ENCODE peak calls at places on chromosome 5, in seven cellular contexts. I, T, Z, A, R, Q and Y are unnamed samples.

GRCh38 chr5:163790497-163790896 is 285.1 kb downstream of the MAT2B start:
- DNase-seq in I (no peak), T (peak; percentile 47), Q (no peak), Z (no peak), A (no peak), R (no peak), Y (no peak)

GRCh38 chr5:17305024-17305423 is 87.6 kb downstream of the BASP1 start:
- DNase-seq in I (no peak), R (no peak), T (no peak), Q (no peak), A (no peak), Z (no peak), Y (no peak)

GRCh38 chr5:83077662-83078261 is 415 bp downstream of the XRCC4 start:
- DNase-seq in Q (peak; percentile 14), I (no peak), R (no peak), T (no peak), Z (no peak), A (no peak), Y (peak; percentile 77)

GRCh38 chr5:112772095-112772494 is 34.4 kb downstream of the APC start:
- DNase-seq in R (no peak), T (no peak), A (no peak), Q (no peak), Z (no peak), I (no peak), Y (no peak)

GRCh38 chr5:38640012-38640395 is 83.6 kb upstream of the LIFR start:
- DNase-seq in Q (no peak), Z (no peak), A (no peak), R (no peak), I (peak; percentile 33), T (no peak), Y (no peak)

GRCh38 chr5:134510970-134511795 is 14.3 kb upstream of the JADE2 start:
- DNase-seq in A (no peak), Q (no peak), T (peak; percentile 89), R (no peak), I (peak; percentile 82), Z (peak; percentile 48), Y (no peak)

GRCh38 chr5:143828710-143829109 is 16.7 kb downstream of the HMHB1 start:
- DNase-seq in A (no peak), R (no peak), I (no peak), T (no peak), Z (no peak), Q (no peak), Y (no peak)

GRCh38 chr5:84091400-84091799 is 293.3 kb downstream of the EDIL3 start:
- DNase-seq in R (no peak), A (no peak), Z (no peak), T (peak; percentile 10), I (no peak), Q (no peak), Y (peak; percentile 19)

GRCh38 chr5:102867999-102868662 is 113.0 kb downstream of the PAM start:
- DNase-seq in Z (no peak), A (no peak), I (no peak), T (no peak), R (no peak), Q (no peak), Y (no peak)

DNA sequence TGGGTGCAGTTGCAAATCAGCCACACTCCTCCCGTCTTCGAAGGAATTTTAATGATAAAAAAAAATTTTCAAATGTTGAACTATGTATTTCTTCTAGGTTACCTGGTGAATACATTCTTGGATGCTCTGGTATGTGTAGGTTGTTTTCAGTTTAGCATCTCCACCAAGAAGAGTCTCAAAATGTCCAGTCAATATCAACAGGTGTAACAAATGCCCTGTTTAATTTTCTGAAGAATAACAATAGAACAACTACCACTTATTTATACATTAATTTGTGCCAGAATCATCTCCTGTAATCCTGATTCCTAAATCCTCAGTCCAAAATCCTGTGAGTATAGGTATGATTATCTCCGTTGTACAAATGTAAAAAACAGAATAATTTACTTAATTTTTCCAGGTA is 67.8 kb downstream of the EBF1 start:
- DNase-seq in Q (no peak), Z (no peak), T (no peak), R (no peak), A (no peak), I (no peak), Y (no peak)
- H3K27ac ChIP-seq in Q (no peak overlapping the region), Z (no peak overlapping the region), T (no peak overlapping the region), R (no peak overlapping the region), A (no peak overlapping the region), I (no peak overlapping the region), Y (no peak overlapping the region)

GRCh38 chr5:180622910-180623309 is 26.5 kb downstream of the FLT4 start:
- DNase-seq in T (no peak), R (no peak), Z (no peak), Q (no peak), A (no peak), I (no peak), Y (no peak)

GRCh38 chr5:180625125-180625790 is 24.1 kb downstream of the FLT4 start:
- DNase-seq in R (no peak), T (no peak), A (no peak), I (no peak), Z (no peak), Q (no peak), Y (no peak)

GRCh38 chr5:180623844-180624243 is 25.6 kb downstream of the FLT4 start:
- DNase-seq in A (no peak), Z (no peak), R (no peak), Q (no peak), T (no peak), I (no peak), Y (no peak)

GRCh38 chr5:180624630-180625029 is 24.8 kb downstream of the FLT4 start:
- DNase-seq in A (no peak), T (no peak), R (no peak), I (no peak), Z (no peak), Q (no peak), Y (no peak)

GRCh38 chr5:180623411-180623834 is 26.0 kb downstream of the FLT4 start:
- DNase-seq in Z (no peak), A (no peak), I (no peak), T (no peak), Q (no peak), R (no peak), Y (no peak)
- H3K27ac ChIP-seq in Z (no peak overlapping the region), A (peak overlapping the region; percentile 20), I (no peak overlapping the region), T (no peak overlapping the region), Q (no peak overlapping the region), R (no peak overlapping the region), Y (no peak overlapping the region)

DNA sequence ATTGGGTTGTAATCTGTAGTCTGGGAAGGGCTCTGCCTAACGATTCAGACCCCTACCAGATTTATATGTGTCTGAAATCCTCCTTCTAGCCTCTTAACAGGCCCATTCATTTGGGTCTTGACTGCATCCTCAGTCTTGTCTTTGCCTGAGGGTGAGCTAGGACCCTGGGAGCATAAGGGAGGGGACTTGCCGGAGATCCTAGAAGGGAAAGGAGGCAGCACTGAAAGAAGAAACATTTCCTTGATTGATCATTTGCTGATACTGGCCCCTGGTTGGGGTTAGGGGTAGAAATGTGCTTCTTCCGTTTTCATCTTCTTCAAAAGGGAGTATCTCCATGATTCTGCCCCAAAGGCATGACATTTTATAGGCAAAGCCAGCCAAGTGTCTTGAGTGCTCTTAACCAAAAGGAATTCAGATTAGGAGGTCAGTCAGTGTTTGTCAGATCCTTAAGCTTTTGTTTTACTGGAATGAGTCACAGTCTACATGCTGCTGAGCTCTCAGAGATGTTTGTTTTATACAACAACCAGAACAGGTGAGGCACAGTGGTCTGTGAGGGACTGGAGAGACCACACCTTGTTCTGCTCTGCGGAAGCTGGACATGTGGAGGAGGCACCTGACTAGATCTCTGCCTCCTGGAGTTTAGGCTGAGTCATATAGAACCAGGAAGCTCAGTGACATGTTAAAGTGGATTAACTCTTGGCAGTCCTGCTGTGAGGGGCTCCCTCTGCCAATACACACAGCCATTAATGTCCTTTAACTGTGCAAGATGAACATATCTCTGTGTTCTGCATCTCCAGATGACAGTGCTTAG is 37.7 kb downstream of the PCDHAC2 start:
- DNase-seq in A (no peak), T (peak; percentile 95), Q (no peak), R (no peak), I (peak; percentile 83), Z (no peak), Y (no peak)
- H3K27ac ChIP-seq in A (no peak overlapping the region), T (peak overlapping the region; percentile 90), Q (no peak overlapping the region), R (no peak overlapping the region), I (peak overlapping the region; percentile 73), Z (no peak overlapping the region), Y (no peak overlapping the region)

GRCh38 chr5:93126634-93127033 is 454.4 kb downstream of the NR2F1-AS1 start:
- DNase-seq in T (peak; percentile 86), I (no peak), Z (no peak), A (no peak), R (no peak), Q (no peak), Y (no peak)
- H3K27ac ChIP-seq in T (peak overlapping the region; percentile 65), I (no peak overlapping the region), Z (no peak overlapping the region), A (no peak overlapping the region), R (no peak overlapping the region), Q (no peak overlapping the region), Y (no peak overlapping the region)

GRCh38 chr5:14228219-14228618 is 85.1 kb downstream of the TRIO start:
- DNase-seq in Z (no peak), A (no peak), R (no peak), Q (no peak), I (no peak), T (no peak), Y (no peak)

GRCh38 chr5:14231888-14232287 is 88.7 kb downstream of the TRIO start:
- DNase-seq in I (no peak), R (no peak), Z (no peak), T (no peak), Q (no peak), A (no peak), Y (no peak)

GRCh38 chr5:14229734-14230133 is 86.6 kb downstream of the TRIO start:
- DNase-seq in Q (no peak), R (no peak), Z (no peak), A (no peak), T (no peak), I (no peak), Y (no peak)

GRCh38 chr5:14229181-14229580 is 86.0 kb downstream of the TRIO start:
- DNase-seq in R (no peak), Q (no peak), T (no peak), I (no peak), Z (no peak), A (no peak), Y (no peak)

GRCh38 chr5:14231156-14231555 is 88.0 kb downstream of the TRIO start:
- DNase-seq in Z (no peak), I (no peak), R (no peak), T (no peak), A (no peak), Q (no peak), Y (no peak)
- H3K27ac ChIP-seq in Z (no peak overlapping the region), I (no peak overlapping the region), R (no peak overlapping the region), T (no peak overlapping the region), A (no peak overlapping the region), Q (no peak overlapping the region), Y (no peak overlapping the region)

DNA sequence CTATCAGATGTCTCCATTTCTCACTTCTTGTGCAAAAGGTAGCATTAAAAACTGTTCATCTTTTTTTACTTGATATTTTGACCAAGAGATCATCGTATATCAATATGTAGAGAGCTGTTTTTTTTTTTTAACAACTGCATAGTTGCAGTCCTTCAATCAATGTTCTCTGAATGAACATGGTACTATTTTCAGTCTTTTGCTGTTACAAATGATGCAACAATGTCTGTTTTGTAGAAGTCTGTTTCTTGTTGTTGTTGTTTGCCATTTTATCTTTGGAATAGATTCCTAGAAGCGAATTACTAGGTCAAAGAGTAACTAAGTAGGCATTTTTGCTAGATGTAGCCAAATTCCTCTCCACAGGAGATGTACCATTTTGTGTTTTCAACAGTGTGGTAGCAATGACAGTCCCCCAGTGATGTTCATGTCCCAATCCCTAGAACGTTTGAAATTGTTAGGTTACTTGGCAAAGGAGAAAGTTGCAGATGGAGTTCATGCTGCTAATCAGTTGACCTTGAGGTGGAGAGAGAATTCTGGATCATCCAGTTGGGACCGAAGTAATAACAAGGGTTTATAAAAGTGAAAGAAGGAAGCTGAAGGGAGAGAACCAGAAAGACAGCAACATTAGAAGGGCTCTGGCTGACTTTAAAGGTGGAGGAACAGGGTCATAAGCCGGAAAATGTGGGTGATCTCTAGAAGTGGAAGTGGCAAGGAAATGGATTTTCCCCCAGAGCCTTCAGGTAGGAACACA is 6.3 kb downstream of the MTREX start:
- DNase-seq in A (no peak), I (no peak), Z (no peak), R (no peak), Q (no peak), T (no peak), Y (no peak)
- H3K27ac ChIP-seq in A (no peak overlapping the region), I (no peak overlapping the region), Z (no peak overlapping the region), R (no peak overlapping the region), Q (no peak overlapping the region), T (no peak overlapping the region), Y (no peak overlapping the region)